ENCODE peak calls at places on chromosomes 12 and 14, in four cellular contexts. One of them, this sample, is unnamed.

GRCh38 chr14:24852312-24853060 is 197.5 kb downstream of the STXBP6 start:
- DNase-seq in fibroblast of mammary gland: no peak
- DNase-seq in upper lobe of right lung: no peak
- DNase-seq in GM06990: no peak
- DNase-seq in this sample: no peak

GRCh38 chr14:76348898-76349297 is 27.0 kb upstream of the ESRRB start:
- DNase-seq in GM06990: no peak
- DNase-seq in fibroblast of mammary gland: peak; percentile 72
- DNase-seq in upper lobe of right lung: no peak
- DNase-seq in this sample: peak; percentile 87

GRCh38 chr12:24820872-24821271 is 128.0 kb downstream of the BCAT1 start:
- DNase-seq in fibroblast of mammary gland: peak; percentile 88
- DNase-seq in GM06990: no peak
- DNase-seq in upper lobe of right lung: no peak
- DNase-seq in this sample: peak; percentile 84

GRCh38 chr12:65170245-65170881 is 980 bp downstream of the LEMD3 start:
- DNase-seq in GM06990: peak; percentile 68
- DNase-seq in fibroblast of mammary gland: peak; percentile 54
- DNase-seq in upper lobe of right lung: peak; percentile 88
- DNase-seq in this sample: peak; percentile 50

GRCh38 chr12:31120392-31121008 is 46.8 kb downstream of the DDX11 start:
- DNase-seq in fibroblast of mammary gland: no peak
- DNase-seq in upper lobe of right lung: no peak
- DNase-seq in GM06990: no peak
- DNase-seq in this sample: no peak

GRCh38 chr14:38536376-38537038 is 280.6 kb upstream of the CLEC14A start:
- DNase-seq in fibroblast of mammary gland: no peak
- DNase-seq in upper lobe of right lung: no peak
- DNase-seq in GM06990: no peak
- DNase-seq in this sample: no peak

GRCh38 chr12:66688836-66689439 is 10.1 kb upstream of the GRIP1 start:
- DNase-seq in upper lobe of right lung: no peak
- DNase-seq in GM06990: peak; percentile 35
- DNase-seq in fibroblast of mammary gland: peak; percentile 20
- DNase-seq in this sample: peak; percentile 13

GRCh38 chr14:36717363-36717762 is 55.7 kb downstream of the PAX9 start:
- DNase-seq in upper lobe of right lung: no peak
- DNase-seq in GM06990: no peak
- DNase-seq in fibroblast of mammary gland: no peak
- DNase-seq in this sample: no peak

GRCh38 chr12:10098762-10099161 is at the start of gene CLEC1A:
- DNase-seq in upper lobe of right lung: no peak
- DNase-seq in GM06990: no peak
- DNase-seq in fibroblast of mammary gland: no peak
- DNase-seq in this sample: peak; percentile 33

GRCh38 chr12:69648476-69648875 is 37.8 kb upstream of the LRRC10 start:
- DNase-seq in upper lobe of right lung: no peak
- DNase-seq in fibroblast of mammary gland: peak; percentile 95
- DNase-seq in GM06990: no peak
- DNase-seq in this sample: peak; percentile 74

GRCh38 chr12:54082402-54082892 is 28.8 kb downstream of the HOXC4 start:
- DNase-seq in GM06990: no peak
- DNase-seq in fibroblast of mammary gland: peak; percentile 57
- DNase-seq in upper lobe of right lung: no peak
- DNase-seq in this sample: peak; percentile 20

GRCh38 chr14:38910092-38910491 is 192.9 kb downstream of the SEC23A start:
- DNase-seq in upper lobe of right lung: no peak
- DNase-seq in GM06990: peak; percentile 3
- DNase-seq in fibroblast of mammary gland: no peak
- DNase-seq in this sample: no peak

GRCh38 chr14:63091394-63091996 is 46.2 kb upstream of the KCNH5 start:
- DNase-seq in upper lobe of right lung: no peak
- DNase-seq in GM06990: no peak
- DNase-seq in fibroblast of mammary gland: no peak
- DNase-seq in this sample: no peak
- TF ChIP-seq CTCF in upper lobe of right lung: no peak
- TF ChIP-seq CTCF in GM06990: peak; percentile 9
- TF ChIP-seq CTCF in fibroblast of mammary gland: no peak
- TF ChIP-seq CTCF in this sample: no peak

GRCh38 chr14:100106260-100106659 is 41.0 kb downstream of the EVL start:
- DNase-seq in fibroblast of mammary gland: no peak
- DNase-seq in upper lobe of right lung: no peak
- DNase-seq in GM06990: no peak
- DNase-seq in this sample: no peak
- H3K4me3 ChIP-seq in fibroblast of mammary gland: no peak overlapping the region
- H3K4me3 ChIP-seq in upper lobe of right lung: no peak overlapping the region
- H3K4me3 ChIP-seq in GM06990: no peak overlapping the region
- H3K4me3 ChIP-seq in this sample: no peak overlapping the region

GRCh38 chr12:49489720-49490119 is 49.1 kb upstream of the KCNH3 start:
- DNase-seq in GM06990: no peak
- DNase-seq in fibroblast of mammary gland: peak; percentile 81
- DNase-seq in upper lobe of right lung: no peak
- DNase-seq in this sample: peak; percentile 81
- TF ChIP-seq CTCF in GM06990: no peak
- TF ChIP-seq CTCF in fibroblast of mammary gland: peak; percentile 18
- TF ChIP-seq CTCF in upper lobe of right lung: no peak
- TF ChIP-seq CTCF in this sample: peak; percentile 20

GRCh38 chr12:104050436-104050835 is 449 bp upstream of the GLT8D2 start:
- DNase-seq in GM06990: no peak
- DNase-seq in upper lobe of right lung: no peak
- DNase-seq in fibroblast of mammary gland: peak; percentile 36
- DNase-seq in this sample: no peak

GRCh38 chr12:104046306-104046705 is 3.7 kb downstream of the GLT8D2 start:
- DNase-seq in GM06990: no peak
- DNase-seq in fibroblast of mammary gland: no peak
- DNase-seq in upper lobe of right lung: no peak
- DNase-seq in this sample: no peak

GRCh38 chr12:104049278-104050257 is at the start of gene GLT8D2:
- DNase-seq in upper lobe of right lung: peak; percentile 71
- DNase-seq in GM06990: no peak
- DNase-seq in fibroblast of mammary gland: peak; percentile 86
- DNase-seq in this sample: peak; percentile 84

GRCh38 chr12:104044158-104044557 is 5.8 kb downstream of the GLT8D2 start:
- DNase-seq in upper lobe of right lung: no peak
- DNase-seq in fibroblast of mammary gland: no peak
- DNase-seq in GM06990: no peak
- DNase-seq in this sample: no peak

DNA sequence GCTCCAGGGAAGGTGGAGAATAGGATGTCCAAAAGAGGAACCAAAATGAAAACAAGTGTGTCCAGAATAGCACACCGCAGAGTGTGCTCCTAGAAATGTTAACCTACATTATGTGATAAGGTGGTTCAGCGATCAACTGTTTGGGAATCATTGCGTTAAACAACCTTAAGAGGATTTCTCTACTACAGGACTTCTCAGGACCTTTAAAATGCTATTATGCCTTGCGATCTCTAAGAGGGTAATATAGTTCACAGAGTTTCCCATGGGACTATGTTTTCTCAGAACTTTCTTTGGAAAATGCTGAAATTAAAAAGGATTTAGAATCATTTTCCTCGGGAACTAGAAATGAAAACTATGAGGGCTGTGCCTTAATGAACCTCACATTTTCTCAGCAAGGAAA is 1.8 kb downstream of the GLT8D2 start:
- DNase-seq in fibroblast of mammary gland: no peak
- DNase-seq in upper lobe of right lung: no peak
- DNase-seq in GM06990: no peak
- DNase-seq in this sample: no peak
- H3K4me3 ChIP-seq in fibroblast of mammary gland: no peak overlapping the region
- H3K4me3 ChIP-seq in upper lobe of right lung: no peak overlapping the region
- H3K4me3 ChIP-seq in GM06990: no peak overlapping the region
- H3K4me3 ChIP-seq in this sample: peak overlapping the region; percentile 64

GRCh38 chr14:78959674-78960264 is 789.6 kb downstream of the NRXN3 start:
- DNase-seq in fibroblast of mammary gland: peak; percentile 79
- DNase-seq in GM06990: peak; percentile 0
- DNase-seq in upper lobe of right lung: peak; percentile 65
- DNase-seq in this sample: peak; percentile 79
- TF ChIP-seq CTCF in fibroblast of mammary gland: peak; percentile 93
- TF ChIP-seq CTCF in GM06990: peak; percentile 87
- TF ChIP-seq CTCF in upper lobe of right lung: peak; percentile 89
- TF ChIP-seq CTCF in this sample: peak; percentile 90